ENCODE peak calls at places on chromosomes 12 and 14, in six cellular contexts. One of them, this sample, is unnamed.

GRCh38 chr12:3202734-3203446 is 125.7 kb downstream of the TSPAN9 start:
- DNase-seq in body of pancreas: peak; percentile 62
- DNase-seq in neural progenitor cell: peak; percentile 76
- DNase-seq in fibroblast of lung: no peak
- DNase-seq in astrocyte of the spinal cord: peak; percentile 54
- DNase-seq in GM23248: peak; percentile 61
- DNase-seq in this sample: peak; percentile 85

GRCh38 chr12:89040146-89040964 is 311.9 kb downstream of the DUSP6 start:
- DNase-seq in astrocyte of the spinal cord: peak; percentile 37
- DNase-seq in neural progenitor cell: no peak
- DNase-seq in body of pancreas: peak; percentile 8
- DNase-seq in fibroblast of lung: peak; percentile 48
- DNase-seq in GM23248: peak; percentile 27
- DNase-seq in this sample: no peak

GRCh38 chr14:100819829-100820475 is 6.0 kb upstream of the MEG3 start:
- DNase-seq in GM23248: no peak
- DNase-seq in body of pancreas: no peak
- DNase-seq in fibroblast of lung: no peak
- DNase-seq in astrocyte of the spinal cord: no peak
- DNase-seq in neural progenitor cell: no peak
- DNase-seq in this sample: no peak

GRCh38 chr12:8156416-8156815 is 399 bp upstream of the ZNF705A start:
- DNase-seq in body of pancreas: no peak
- DNase-seq in GM23248: peak; percentile 14
- DNase-seq in fibroblast of lung: peak; percentile 6
- DNase-seq in astrocyte of the spinal cord: no peak
- DNase-seq in neural progenitor cell: no peak
- DNase-seq in this sample: no peak

GRCh38 chr12:119740835-119741234 is 72.9 kb downstream of the PRKAB1 start:
- DNase-seq in fibroblast of lung: no peak
- DNase-seq in GM23248: no peak
- DNase-seq in body of pancreas: no peak
- DNase-seq in astrocyte of the spinal cord: no peak
- DNase-seq in neural progenitor cell: no peak
- DNase-seq in this sample: no peak

GRCh38 chr12:107241421-107241820 is 148.1 kb upstream of the CRY1 start:
- DNase-seq in body of pancreas: peak; percentile 50
- DNase-seq in astrocyte of the spinal cord: no peak
- DNase-seq in fibroblast of lung: no peak
- DNase-seq in neural progenitor cell: no peak
- DNase-seq in GM23248: no peak
- DNase-seq in this sample: no peak

GRCh38 chr12:11749943-11750690 is 100.6 kb downstream of the ETV6 start:
- DNase-seq in fibroblast of lung: no peak
- DNase-seq in body of pancreas: no peak
- DNase-seq in GM23248: no peak
- DNase-seq in astrocyte of the spinal cord: no peak
- DNase-seq in neural progenitor cell: no peak
- DNase-seq in this sample: no peak

GRCh38 chr12:40226652-40227051 is 1.9 kb downstream of the LRRK2 start:
- DNase-seq in neural progenitor cell: no peak
- DNase-seq in body of pancreas: peak; percentile 60
- DNase-seq in astrocyte of the spinal cord: peak; percentile 87
- DNase-seq in GM23248: peak; percentile 96
- DNase-seq in fibroblast of lung: peak; percentile 90
- DNase-seq in this sample: no peak

GRCh38 chr12:132210223-132211055 is 66.2 kb downstream of the NOC4L start:
- DNase-seq in neural progenitor cell: no peak
- DNase-seq in astrocyte of the spinal cord: no peak
- DNase-seq in fibroblast of lung: no peak
- DNase-seq in body of pancreas: no peak
- DNase-seq in GM23248: no peak
- DNase-seq in this sample: no peak

GRCh38 chr14:105315211-105315721 is 718 bp downstream of the PACS2 start:
- DNase-seq in fibroblast of lung: peak; percentile 33
- DNase-seq in body of pancreas: peak; percentile 65
- DNase-seq in astrocyte of the spinal cord: no peak
- DNase-seq in GM23248: peak; percentile 50
- DNase-seq in neural progenitor cell: peak; percentile 66
- DNase-seq in this sample: peak; percentile 77

GRCh38 chr12:53749986-53750811 is 1.6 kb downstream of the CISTR start:
- DNase-seq in GM23248: no peak
- DNase-seq in fibroblast of lung: no peak
- DNase-seq in neural progenitor cell: no peak
- DNase-seq in body of pancreas: no peak
- DNase-seq in astrocyte of the spinal cord: no peak
- DNase-seq in this sample: peak; percentile 52

GRCh38 chr12:102501773-102502172 is 21.4 kb upstream of the IGF1 start:
- DNase-seq in body of pancreas: no peak
- DNase-seq in neural progenitor cell: no peak
- DNase-seq in astrocyte of the spinal cord: no peak
- DNase-seq in GM23248: peak; percentile 8
- DNase-seq in fibroblast of lung: no peak
- DNase-seq in this sample: no peak

GRCh38 chr14:97777622-97778021 is 980.4 kb downstream of the VRK1 start:
- DNase-seq in neural progenitor cell: no peak
- DNase-seq in fibroblast of lung: no peak
- DNase-seq in body of pancreas: no peak
- DNase-seq in GM23248: no peak
- DNase-seq in astrocyte of the spinal cord: no peak
- DNase-seq in this sample: no peak

GRCh38 chr12:3452348-3452747 is 38.7 kb upstream of the PRMT8 start:
- DNase-seq in neural progenitor cell: no peak
- DNase-seq in astrocyte of the spinal cord: no peak
- DNase-seq in body of pancreas: no peak
- DNase-seq in GM23248: no peak
- DNase-seq in fibroblast of lung: no peak
- DNase-seq in this sample: peak; percentile 44

GRCh38 chr12:2154050-2154449 is 101.3 kb downstream of the CACNA1C start:
- DNase-seq in GM23248: peak; percentile 71
- DNase-seq in astrocyte of the spinal cord: peak; percentile 62
- DNase-seq in neural progenitor cell: peak; percentile 20
- DNase-seq in fibroblast of lung: peak; percentile 81
- DNase-seq in body of pancreas: no peak
- DNase-seq in this sample: no peak

GRCh38 chr12:25743679-25744078 is 190.6 kb upstream of the LMNTD1 start:
- DNase-seq in fibroblast of lung: no peak
- DNase-seq in neural progenitor cell: no peak
- DNase-seq in GM23248: peak; percentile 11
- DNase-seq in astrocyte of the spinal cord: no peak
- DNase-seq in body of pancreas: no peak
- DNase-seq in this sample: no peak

GRCh38 chr12:110903511-110903910 is 16.9 kb downstream of the MYL2 start:
- DNase-seq in GM23248: no peak
- DNase-seq in fibroblast of lung: no peak
- DNase-seq in astrocyte of the spinal cord: no peak
- DNase-seq in body of pancreas: no peak
- DNase-seq in neural progenitor cell: no peak
- DNase-seq in this sample: no peak

GRCh38 chr12:55188573-55188972 is 32.3 kb upstream of the OR10A7 start:
- DNase-seq in astrocyte of the spinal cord: no peak
- DNase-seq in neural progenitor cell: no peak
- DNase-seq in body of pancreas: no peak
- DNase-seq in fibroblast of lung: no peak
- DNase-seq in GM23248: no peak
- DNase-seq in this sample: no peak

GRCh38 chr12:127650626-127651025 is 616.3 kb upstream of the TMEM132C start:
- DNase-seq in neural progenitor cell: no peak
- DNase-seq in fibroblast of lung: peak; percentile 99
- DNase-seq in GM23248: peak; percentile 28
- DNase-seq in astrocyte of the spinal cord: peak; percentile 91
- DNase-seq in body of pancreas: no peak
- DNase-seq in this sample: no peak

GRCh38 chr12:109291531-109292341 is 17.3 kb downstream of the FOXN4 start:
- DNase-seq in neural progenitor cell: peak; percentile 96
- DNase-seq in fibroblast of lung: peak; percentile 41
- DNase-seq in GM23248: peak; percentile 56
- DNase-seq in body of pancreas: peak; percentile 64
- DNase-seq in astrocyte of the spinal cord: peak; percentile 24
- DNase-seq in this sample: peak; percentile 94

GRCh38 chr12:79546461-79547043 is 144.2 kb downstream of the PAWR start:
- DNase-seq in astrocyte of the spinal cord: peak; percentile 58
- DNase-seq in GM23248: peak; percentile 25
- DNase-seq in fibroblast of lung: peak; percentile 79
- DNase-seq in neural progenitor cell: no peak
- DNase-seq in body of pancreas: no peak
- DNase-seq in this sample: peak; percentile 88

GRCh38 chr14:55508676-55509075 is 68.3 kb upstream of the TBPL2 start:
- DNase-seq in neural progenitor cell: no peak
- DNase-seq in fibroblast of lung: no peak
- DNase-seq in astrocyte of the spinal cord: no peak
- DNase-seq in body of pancreas: no peak
- DNase-seq in GM23248: no peak
- DNase-seq in this sample: no peak

GRCh38 chr12:55795950-55796349 is 21.6 kb downstream of the SARNP start:
- DNase-seq in body of pancreas: no peak
- DNase-seq in astrocyte of the spinal cord: no peak
- DNase-seq in GM23248: no peak
- DNase-seq in fibroblast of lung: peak; percentile 9
- DNase-seq in neural progenitor cell: no peak
- DNase-seq in this sample: no peak

GRCh38 chr12:101713059-101713682 is 15.7 kb downstream of the CHPT1 start:
- DNase-seq in astrocyte of the spinal cord: no peak
- DNase-seq in fibroblast of lung: no peak
- DNase-seq in neural progenitor cell: peak; percentile 4
- DNase-seq in body of pancreas: peak; percentile 27
- DNase-seq in GM23248: no peak
- DNase-seq in this sample: peak; percentile 85

GRCh38 chr12:114885501-114885900 is 201.5 kb upstream of the TBX3 start:
- DNase-seq in GM23248: no peak
- DNase-seq in body of pancreas: no peak
- DNase-seq in astrocyte of the spinal cord: no peak
- DNase-seq in fibroblast of lung: no peak
- DNase-seq in neural progenitor cell: no peak
- DNase-seq in this sample: no peak

GRCh38 chr14:80638620-80639215 is 302.8 kb downstream of the CEP128 start:
- DNase-seq in GM23248: peak; percentile 80
- DNase-seq in neural progenitor cell: no peak
- DNase-seq in fibroblast of lung: peak; percentile 87
- DNase-seq in body of pancreas: no peak
- DNase-seq in astrocyte of the spinal cord: peak; percentile 70
- DNase-seq in this sample: no peak

GRCh38 chr14:38098074-38098846 is 109.4 kb upstream of the SSTR1 start:
- DNase-seq in body of pancreas: no peak
- DNase-seq in GM23248: peak; percentile 88
- DNase-seq in fibroblast of lung: peak; percentile 75
- DNase-seq in neural progenitor cell: no peak
- DNase-seq in astrocyte of the spinal cord: peak; percentile 69
- DNase-seq in this sample: no peak

GRCh38 chr14:89425931-89426330 is 8.9 kb upstream of the FOXN3 start:
- DNase-seq in body of pancreas: no peak
- DNase-seq in astrocyte of the spinal cord: peak; percentile 98
- DNase-seq in fibroblast of lung: peak; percentile 99
- DNase-seq in GM23248: peak; percentile 96
- DNase-seq in neural progenitor cell: no peak
- DNase-seq in this sample: peak; percentile 96

GRCh38 chr12:24839268-24839791 is 109.6 kb downstream of the BCAT1 start:
- DNase-seq in fibroblast of lung: peak; percentile 81
- DNase-seq in GM23248: peak; percentile 75
- DNase-seq in astrocyte of the spinal cord: peak; percentile 56
- DNase-seq in neural progenitor cell: no peak
- DNase-seq in body of pancreas: no peak
- DNase-seq in this sample: no peak

GRCh38 chr14:31556191-31556590 is 5.0 kb upstream of the NUBPL start:
- DNase-seq in neural progenitor cell: no peak
- DNase-seq in body of pancreas: no peak
- DNase-seq in fibroblast of lung: no peak
- DNase-seq in astrocyte of the spinal cord: no peak
- DNase-seq in GM23248: no peak
- DNase-seq in this sample: no peak

GRCh38 chr12:47391566-47391965 is 311.8 kb upstream of the AMIGO2 start:
- DNase-seq in body of pancreas: no peak
- DNase-seq in neural progenitor cell: no peak
- DNase-seq in fibroblast of lung: peak; percentile 57
- DNase-seq in astrocyte of the spinal cord: no peak
- DNase-seq in GM23248: no peak
- DNase-seq in this sample: no peak

GRCh38 chr14:103332143-103332919 is 1.7 kb upstream of the EIF5 start:
- DNase-seq in astrocyte of the spinal cord: no peak
- DNase-seq in fibroblast of lung: no peak
- DNase-seq in body of pancreas: no peak
- DNase-seq in neural progenitor cell: peak; percentile 20
- DNase-seq in GM23248: no peak
- DNase-seq in this sample: no peak

GRCh38 chr12:48105321-48105866 is 485 bp downstream of the SENP1 start:
- DNase-seq in neural progenitor cell: peak; percentile 14
- DNase-seq in body of pancreas: no peak
- DNase-seq in GM23248: peak; percentile 62
- DNase-seq in fibroblast of lung: no peak
- DNase-seq in astrocyte of the spinal cord: no peak
- DNase-seq in this sample: no peak

GRCh38 chr12:110741795-110742717 is 635 bp downstream of the PPP1CC start:
- DNase-seq in astrocyte of the spinal cord: peak; percentile 38
- DNase-seq in body of pancreas: no peak
- DNase-seq in fibroblast of lung: peak; percentile 44
- DNase-seq in neural progenitor cell: peak; percentile 79
- DNase-seq in GM23248: peak; percentile 70
- DNase-seq in this sample: no peak

GRCh38 chr14:61217516-61217915 is 63.6 kb downstream of the TMEM30B start:
- DNase-seq in GM23248: peak; percentile 20
- DNase-seq in astrocyte of the spinal cord: no peak
- DNase-seq in neural progenitor cell: no peak
- DNase-seq in body of pancreas: no peak
- DNase-seq in fibroblast of lung: no peak
- DNase-seq in this sample: no peak

GRCh38 chr14:74985028-74985310 is 17.8 kb upstream of the EIF2B2 start:
- DNase-seq in neural progenitor cell: no peak
- DNase-seq in body of pancreas: no peak
- DNase-seq in GM23248: no peak
- DNase-seq in fibroblast of lung: no peak
- DNase-seq in astrocyte of the spinal cord: no peak
- DNase-seq in this sample: peak; percentile 52

GRCh38 chr14:24895243-24895583 is 154.7 kb downstream of the STXBP6 start:
- DNase-seq in astrocyte of the spinal cord: no peak
- DNase-seq in neural progenitor cell: peak; percentile 29
- DNase-seq in GM23248: no peak
- DNase-seq in fibroblast of lung: peak; percentile 66
- DNase-seq in body of pancreas: no peak
- DNase-seq in this sample: no peak

GRCh38 chr12:115504241-115504941 is 773.1 kb downstream of the MED13L start:
- DNase-seq in GM23248: no peak
- DNase-seq in neural progenitor cell: no peak
- DNase-seq in fibroblast of lung: no peak
- DNase-seq in body of pancreas: no peak
- DNase-seq in astrocyte of the spinal cord: no peak
- DNase-seq in this sample: no peak

GRCh38 chr14:73829526-73830431 is 21.9 kb upstream of the PTGR2 start:
- DNase-seq in astrocyte of the spinal cord: peak; percentile 92
- DNase-seq in neural progenitor cell: no peak
- DNase-seq in body of pancreas: no peak
- DNase-seq in GM23248: peak; percentile 89
- DNase-seq in fibroblast of lung: peak; percentile 93
- DNase-seq in this sample: no peak

GRCh38 chr14:87178277-87178676 is 814.7 kb downstream of the GALC start:
- DNase-seq in body of pancreas: no peak
- DNase-seq in neural progenitor cell: no peak
- DNase-seq in astrocyte of the spinal cord: no peak
- DNase-seq in GM23248: no peak
- DNase-seq in fibroblast of lung: no peak
- DNase-seq in this sample: no peak